ENCODE peak calls at places on chromosome 22, in five cellular contexts. A is activated CD8-positive, alpha-beta memory T cell treated with anti-CD3 and anti-CD28 coated beads, Interleukin-2, amount 50 U/mL, for 48 hours; C is CD4-positive, alpha-beta memory T cell; J is neuronal stem cell; L is GOT3. Q is an unnamed sample.

GRCh38 chr22:41902932-41903421 is 11.9 kb downstream of the SHISA8 start:
- DNase-seq in A (no peak), C (no peak), J (no peak), L (no peak), Q (no peak)

GRCh38 chr22:21933899-21934298 is 18.7 kb downstream of the PPM1F start:
- DNase-seq in A (no peak), L (no peak), C (no peak), J (no peak), Q (no peak)

GRCh38 chr22:39349967-39350802 is at the start of gene SYNGR1:
- DNase-seq in C (no peak), A (peak), L (no peak), J (peak), Q (no peak)

GRCh38 chr22:19631899-19632670 is 82.2 kb upstream of the SEPTIN5 start:
- DNase-seq in J (peak), C (no peak), L (no peak), A (peak), Q (peak)

GRCh38 chr22:50014655-50015401 is 2.3 kb upstream of the IL17REL start:
- DNase-seq in J (no peak), A (peak), C (no peak), L (no peak), Q (no peak)

GRCh38 chr22:43996170-43996980 is 27.7 kb upstream of the PARVB start:
- DNase-seq in C (peak), A (peak), L (no peak), J (no peak), Q (no peak)

GRCh38 chr22:37009490-37009889 is 9.8 kb downstream of the TST start:
- DNase-seq in C (no peak), A (no peak), L (no peak), J (no peak), Q (no peak)

GRCh38 chr22:50626314-50626855 is 1.6 kb downstream of the ARSA start:
- DNase-seq in L (no peak), C (no peak), A (no peak), J (no peak), Q (no peak)

GRCh38 chr22:50733521-50734342 is 4.3 kb upstream of the ACR start:
- DNase-seq in J (no peak), L (no peak), C (no peak), A (peak), Q (no peak)

GRCh38 chr22:48898524-48899377 is 928.9 kb downstream of the BRD1 start:
- DNase-seq in A (no peak), C (no peak), L (no peak), J (no peak), Q (no peak)

GRCh38 chr22:46045459-46046298 is 68.7 kb upstream of the WNT7B start:
- DNase-seq in J (no peak), A (peak), C (no peak), L (no peak), Q (no peak)

GRCh38 chr22:25282671-25283561 is 63.5 kb downstream of the CRYBB2 start:
- DNase-seq in C (no peak), J (peak), A (no peak), L (no peak), Q (no peak)

GRCh38 chr22:18965526-18966421 is 29.7 kb upstream of the PRODH start:
- DNase-seq in J (no peak), L (no peak), A (no peak), C (no peak), Q (no peak)

GRCh38 chr22:24950272-24950902 is 2.1 kb upstream of the KIAA1671 start:
- DNase-seq in A (no peak), J (no peak), C (no peak), L (no peak), Q (no peak)

GRCh38 chr22:46681010-46681409 is 57.0 kb downstream of the CERK start:
- DNase-seq in A (no peak), L (no peak), J (no peak), C (no peak), Q (peak)

GRCh38 chr22:37012956-37013355 is 6.3 kb downstream of the TST start:
- DNase-seq in C (no peak), L (no peak), J (no peak), A (no peak), Q (no peak)

GRCh38 chr22:34897126-34897525 is 168.8 kb upstream of the ISX start:
- DNase-seq in L (no peak), C (no peak), A (no peak), J (no peak), Q (no peak)

GRCh38 chr22:16949561-16949960 is 58.5 kb downstream of the GAB4 start:
- DNase-seq in J (no peak), A (no peak), L (no peak), C (no peak), Q (no peak)

GRCh38 chr22:20867179-20868099 is 8.6 kb downstream of the SNAP29 start:
- DNase-seq in J (peak), A (no peak), L (no peak), C (no peak), Q (no peak)

GRCh38 chr22:42646569-42647525 is 2.3 kb downstream of the CYB5R3 start:
- DNase-seq in J (no peak), L (no peak), C (no peak), A (no peak), Q (no peak)

GRCh38 chr22:31269892-31270574 is 22.3 kb downstream of the PIK3IP1 start:
- DNase-seq in L (no peak), C (no peak), A (no peak), J (no peak), Q (no peak)

GRCh38 chr22:32627091-32627490 is 152.5 kb downstream of the FBXO7 start:
- DNase-seq in J (no peak), L (no peak), A (no peak), C (no peak), Q (no peak)

Q was measured in HTR-8/SVneo.